ENCODE peak calls at places on chromosome 1, in ten cellular contexts. M is tibial artery, H is H9, Q is fibroblast of lung, A is WERI-Rb-1, P is cardiac muscle cell, E is uterus, T is GM23248, X is A549, D is neural progenitor cell. C is an unnamed sample.

GRCh38 chr1:49677706-49678105 is 346.0 kb downstream of the AGBL4 start:
- DNase-seq in M (no peak), H (no peak), Q (no peak), A (no peak), P (no peak), E (no peak), T (no peak), X (no peak), D (no peak), C (no peak)

GRCh38 chr1:161074676-161075368 is 5.1 kb upstream of the ARHGAP30 start:
- DNase-seq in M (no peak), H (no peak), Q (no peak), A (peak; percentile 50), P (no peak), E (no peak), T (no peak), X (no peak), D (no peak), C (no peak)

GRCh38 chr1:19815801-19816736 is 986 bp upstream of the RNF186 start:
- DNase-seq in M (no peak), H (no peak), Q (no peak), A (no peak), P (no peak), E (no peak), T (no peak), X (no peak), D (no peak), C (no peak)

GRCh38 chr1:2812939-2813653 is 11.6 kb upstream of the TTC34 start:
- DNase-seq in M (no peak), H (no peak), Q (no peak), A (no peak), P (no peak), E (no peak), T (no peak), X (no peak), D (no peak), C (no peak)

GRCh38 chr1:53725238-53725689 is 13.7 kb downstream of the GLIS1 start:
- DNase-seq in M (no peak), H (peak; percentile 86), Q (peak; percentile 83), A (peak; percentile 73), P (peak; percentile 26), E (no peak), T (peak; percentile 45), X (no peak), D (peak; percentile 72), C (no peak)

GRCh38 chr1:23251812-23252211 is 34.5 kb upstream of the HTR1D start:
- DNase-seq in M (no peak), H (no peak), Q (peak; percentile 14), A (no peak), P (no peak), E (no peak), T (peak; percentile 33), X (no peak), D (no peak), C (no peak)

GRCh38 chr1:76162254-76162653 is 87.7 kb downstream of the ST6GALNAC3 start:
- DNase-seq in M (no peak), H (no peak), Q (no peak), A (no peak), P (no peak), E (no peak), T (no peak), X (no peak), D (no peak), C (no peak)

GRCh38 chr1:234272656-234273312 is 100.5 kb upstream of the COA6 start:
- DNase-seq in M (no peak), H (no peak), Q (no peak), A (no peak), P (no peak), E (no peak), T (no peak), X (no peak), D (no peak), C (no peak)

GRCh38 chr1:41891403-41891896 is 27.3 kb downstream of the HIVEP3 start:
- DNase-seq in M (no peak), H (no peak), Q (peak; percentile 19), A (no peak), P (peak; percentile 51), E (no peak), T (peak; percentile 49), X (no peak), D (peak; percentile 39), C (peak; percentile 63)

GRCh38 chr1:196678510-196678884 is 26.7 kb downstream of the CFH start:
- DNase-seq in M (no peak), H (no peak), Q (peak; percentile 87), A (no peak), P (peak; percentile 80), E (no peak), T (peak; percentile 52), X (no peak), D (no peak), C (no peak)

GRCh38 chr1:113784104-113784779 is 25.0 kb upstream of the PHTF1 start:
- DNase-seq in M (no peak), H (no peak), Q (peak; percentile 56), A (no peak), P (no peak), E (no peak), T (no peak), X (no peak), D (no peak), C (no peak)

GRCh38 chr1:23214640-23215039 is 2.7 kb downstream of the HTR1D start:
- DNase-seq in M (no peak), H (no peak), Q (no peak), A (no peak), P (no peak), E (no peak), T (peak; percentile 22), X (no peak), D (no peak), C (no peak)

GRCh38 chr1:20430355-20431290 is 55.4 kb downstream of the CAMK2N1 start:
- DNase-seq in M (no peak), H (peak; percentile 88), Q (no peak), A (peak; percentile 69), P (peak; percentile 38), E (no peak), T (peak; percentile 46), X (peak; percentile 39), D (peak; percentile 87), C (peak; percentile 63)

GRCh38 chr1:160416369-160416768 is 16.0 kb downstream of the VANGL2 start:
- DNase-seq in M (no peak), H (peak; percentile 71), Q (peak; percentile 43), A (peak; percentile 75), P (peak; percentile 54), E (no peak), T (peak; percentile 60), X (peak; percentile 55), D (peak; percentile 63), C (peak; percentile 28)

GRCh38 chr1:19480282-19480681 is 5.1 kb downstream of the CAPZB start:
- DNase-seq in M (no peak), H (no peak), Q (no peak), A (no peak), P (no peak), E (no peak), T (no peak), X (no peak), D (no peak), C (no peak)

GRCh38 chr1:247713753-247714152 is 2.7 kb downstream of the OR6F1 start:
- DNase-seq in M (no peak), H (no peak), Q (no peak), A (no peak), P (no peak), E (no peak), T (no peak), X (no peak), D (no peak), C (no peak)
- H3K9me3 ChIP-seq in M (no peaks in the 10 kb centered on the region), H (peaks cover 6% of the 10 kb centered on the region), Q (no peaks in the 10 kb centered on the region), A (peaks cover 2% of the 10 kb centered on the region), P (no peaks in the 10 kb centered on the region), E (no peaks in the 10 kb centered on the region), T (peaks cover 10% of the 10 kb centered on the region), X (no peaks in the 10 kb centered on the region), D (peaks cover 2% of the 10 kb centered on the region), C (peaks cover 11% of the 10 kb centered on the region)

DNA sequence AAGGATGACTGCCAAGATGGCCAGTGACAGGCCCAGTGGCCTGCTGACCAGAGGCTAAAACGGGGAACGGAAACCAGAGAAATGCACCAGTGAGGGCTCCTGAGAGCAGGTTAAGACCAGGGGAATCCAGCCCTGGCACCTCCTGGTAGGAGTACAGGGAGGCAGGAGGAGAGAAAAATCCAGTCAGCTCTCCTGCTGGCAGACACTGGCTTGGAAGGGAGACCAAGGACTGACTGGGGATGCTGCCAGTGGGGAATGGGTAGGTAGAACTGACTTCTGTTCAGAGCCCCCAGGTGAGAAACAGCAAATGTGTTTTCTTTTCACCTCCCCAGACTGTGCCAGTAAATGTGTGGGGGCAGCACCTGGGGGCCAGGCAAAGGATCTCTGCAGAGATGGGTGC is 27.7 kb upstream of the CRNN start:
- DNase-seq in M (no peak), H (no peak), Q (no peak), A (no peak), P (no peak), E (no peak), T (no peak), X (no peak), D (no peak), C (peak; percentile 24)
- H3K9me3 ChIP-seq in M (no peaks in the 10 kb centered on the region), H (peaks cover 76% of the 10 kb centered on the region), Q (no peaks in the 10 kb centered on the region), A (peaks cover 2% of the 10 kb centered on the region), P (no peaks in the 10 kb centered on the region), E (no peaks in the 10 kb centered on the region), T (no peaks in the 10 kb centered on the region), X (no peaks in the 10 kb centered on the region), D (peaks cover 14% of the 10 kb centered on the region), C (no peaks in the 10 kb centered on the region)

DNA sequence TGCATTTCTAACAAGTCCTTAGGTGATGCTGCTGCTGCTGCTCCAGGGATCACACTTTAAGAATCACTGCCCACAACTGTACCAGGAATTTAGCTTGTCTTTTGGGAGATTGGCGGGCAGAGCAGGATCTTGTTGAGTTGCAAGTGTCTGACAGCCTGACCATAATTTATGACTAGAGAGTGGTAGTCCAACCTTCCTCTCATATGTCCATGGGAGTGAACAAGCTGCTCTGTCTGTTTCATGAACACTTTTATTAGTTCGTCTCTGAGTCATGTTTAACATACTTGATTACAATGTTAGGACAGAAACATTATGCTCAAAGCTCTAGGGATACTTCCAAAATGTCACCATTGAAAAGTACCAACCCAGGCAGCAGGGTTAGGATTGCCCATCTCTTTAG is 169.6 kb downstream of the TGFB2 start:
- DNase-seq in M (no peak), H (no peak), Q (no peak), A (no peak), P (no peak), E (no peak), T (no peak), X (no peak), D (no peak), C (no peak)
- H3K9me3 ChIP-seq in M (no peaks in the 10 kb centered on the region), H (no peaks in the 10 kb centered on the region), Q (no peaks in the 10 kb centered on the region), A (peaks cover 2% of the 10 kb centered on the region), P (no peaks in the 10 kb centered on the region), E (no peaks in the 10 kb centered on the region), T (no peaks in the 10 kb centered on the region), X (peaks cover 6% of the 10 kb centered on the region), D (no peaks in the 10 kb centered on the region), C (peaks cover 5% of the 10 kb centered on the region)

GRCh38 chr1:181951213-181951612 is 110.3 kb downstream of the ZNF648 start:
- DNase-seq in M (no peak), H (no peak), Q (no peak), A (no peak), P (no peak), E (no peak), T (no peak), X (no peak), D (no peak), C (no peak)

GRCh38 chr1:181949500-181949899 is 112.0 kb downstream of the ZNF648 start:
- DNase-seq in M (no peak), H (no peak), Q (no peak), A (no peak), P (no peak), E (no peak), T (no peak), X (no peak), D (no peak), C (no peak)

GRCh38 chr1:181948372-181948771 is 113.1 kb downstream of the ZNF648 start:
- DNase-seq in M (no peak), H (no peak), Q (no peak), A (no peak), P (no peak), E (no peak), T (no peak), X (no peak), D (no peak), C (no peak)

GRCh38 chr1:181947441-181947840 is 114.1 kb downstream of the ZNF648 start:
- DNase-seq in M (no peak), H (no peak), Q (no peak), A (no peak), P (no peak), E (no peak), T (no peak), X (no peak), D (no peak), C (no peak)
- H3K9me3 ChIP-seq in M (no peaks in the 10 kb centered on the region), H (no peaks in the 10 kb centered on the region), Q (no peaks in the 10 kb centered on the region), A (no peaks in the 10 kb centered on the region), P (no peaks in the 10 kb centered on the region), E (no peaks in the 10 kb centered on the region), T (no peaks in the 10 kb centered on the region), X (no peaks in the 10 kb centered on the region), D (peaks cover 10% of the 10 kb centered on the region), C (no peaks in the 10 kb centered on the region)